ENCODE peak calls at places on chromosomes 13 and 19, in seven cellular contexts. C is iris pigment epithelial cell; G is stimulated activated CD4-positive, alpha-beta T cell treated with anti-CD3 and anti-CD28 coated beads, Interleukin-12 subunit alpha, Interleukin-12 subunit beta, amount 100 ng/mL, for 4 hours; Z is endodermal cell; O is transverse colon; X is HCEC 1CT; T is non-pigmented ciliary epithelial cell. K is an unnamed sample.

GRCh38 chr19:51098366-51099069 is 9.7 kb downstream of the CTU1 start:
- DNase-seq in C (peak; percentile 45), G (peak; percentile 18), Z (no peak), O (peak; percentile 20), X (no peak), T (no peak), K (peak; percentile 88)

GRCh38 chr13:25587581-25587980 is 215.8 kb downstream of the ATP8A2 start:
- DNase-seq in C (no peak), G (no peak), Z (no peak), O (no peak), X (no peak), T (no peak), K (no peak)

GRCh38 chr19:19447536-19448237 is 42.2 kb downstream of the GATAD2A start:
- DNase-seq in C (no peak), G (no peak), Z (no peak), O (no peak), X (no peak), T (no peak), K (no peak)

GRCh38 chr19:49149652-49150105 is 5.5 kb downstream of the HRC start:
- DNase-seq in C (peak; percentile 78), G (no peak), Z (peak; percentile 93), O (peak; percentile 60), X (peak; percentile 72), T (no peak), K (peak; percentile 93)

GRCh38 chr13:65368832-65369231 is 1861.3 kb downstream of the PCDH9 start:
- DNase-seq in C (no peak), G (no peak), Z (no peak), O (no peak), X (no peak), T (no peak), K (no peak)

GRCh38 chr19:19343016-19343362 is 22.4 kb downstream of the MAU2 start:
- DNase-seq in C (no peak), G (no peak), Z (no peak), O (no peak), X (no peak), T (no peak), K (no peak)

GRCh38 chr19:19533826-19534225 is 4.2 kb upstream of the CILP2 start:
- DNase-seq in C (no peak), G (no peak), Z (no peak), O (no peak), X (no peak), T (no peak), K (peak; percentile 8)

GRCh38 chr13:106373304-106373988 is 162.0 kb downstream of the EFNB2 start:
- DNase-seq in C (peak; percentile 34), G (no peak), Z (no peak), O (no peak), X (no peak), T (no peak), K (no peak)

GRCh38 chr19:49421039-49421877 is 2.0 kb downstream of the PTH2 start:
- DNase-seq in C (peak; percentile 43), G (peak; percentile 18), Z (peak; percentile 99), O (peak; percentile 42), X (no peak), T (no peak), K (peak; percentile 99)

GRCh38 chr13:23599083-23599925 is 29.1 kb downstream of the TNFRSF19 start:
- DNase-seq in C (no peak), G (no peak), Z (peak; percentile 79), O (no peak), X (no peak), T (no peak), K (peak; percentile 88)

GRCh38 chr13:76619631-76620030 is 266.6 kb downstream of the KCTD12 start:
- DNase-seq in C (no peak), G (no peak), Z (no peak), O (no peak), X (no peak), T (no peak), K (no peak)

GRCh38 chr19:36013280-36014028 is 559 bp downstream of the ALKBH6 start:
- DNase-seq in C (no peak), G (peak; percentile 7), Z (no peak), O (no peak), X (no peak), T (no peak), K (no peak)

GRCh38 chr19:29383696-29384095 is 142.1 kb upstream of the VSTM2B start:
- DNase-seq in C (no peak), G (no peak), Z (peak; percentile 26), O (no peak), X (no peak), T (no peak), K (no peak)

GRCh38 chr13:37657134-37657533 is 58.6 kb upstream of the POSTN start:
- DNase-seq in C (peak; percentile 67), G (no peak), Z (no peak), O (no peak), X (peak; percentile 65), T (peak; percentile 70), K (no peak)

GRCh38 chr13:110661256-110661655 is 44.7 kb downstream of the CARS2 start:
- DNase-seq in C (peak; percentile 44), G (no peak), Z (no peak), O (no peak), X (no peak), T (no peak), K (no peak)

GRCh38 chr19:47432499-47432898 is 13.2 kb upstream of the MEIS3 start:
- DNase-seq in C (no peak), G (no peak), Z (no peak), O (no peak), X (no peak), T (no peak), K (no peak)

GRCh38 chr19:14632286-14632685 is 42.4 kb downstream of the ADGRE3 start:
- DNase-seq in C (peak; percentile 52), G (no peak), Z (peak; percentile 75), O (no peak), X (no peak), T (no peak), K (peak; percentile 85)

GRCh38 chr13:33228645-33229445 is 56.7 kb downstream of the STARD13 start:
- DNase-seq in C (peak; percentile 78), G (no peak), Z (peak; percentile 58), O (no peak), X (peak; percentile 61), T (no peak), K (peak; percentile 73)

GRCh38 chr13:101429733-101430132 is 13.4 kb upstream of the NALCN start:
- DNase-seq in C (peak; percentile 17), G (no peak), Z (no peak), O (no peak), X (no peak), T (no peak), K (no peak)

GRCh38 chr19:38699027-38699346 is 45.3 kb downstream of the CAPN12 start:
- DNase-seq in C (peak; percentile 37), G (no peak), Z (no peak), O (no peak), X (no peak), T (no peak), K (no peak)

GRCh38 chr19:16327501-16327900 is 2.9 kb downstream of the KLF2 start:
- DNase-seq in C (no peak), G (no peak), Z (no peak), O (peak; percentile 39), X (no peak), T (no peak), K (no peak)

GRCh38 chr13:110813646-110814624 is 100.4 kb downstream of the ING1 start:
- DNase-seq in C (no peak), G (no peak), Z (no peak), O (no peak), X (no peak), T (no peak), K (no peak)

GRCh38 chr13:74026753-74027152 is 107.5 kb downstream of the KLF12 start:
- DNase-seq in C (peak; percentile 61), G (peak; percentile 43), Z (peak; percentile 91), O (peak; percentile 44), X (no peak), T (peak; percentile 15), K (peak; percentile 85)

GRCh38 chr19:47613165-47614146 is 4.5 kb downstream of the BICRA start:
- DNase-seq in C (peak; percentile 75), G (no peak), Z (peak; percentile 92), O (no peak), X (no peak), T (no peak), K (peak; percentile 94)

GRCh38 chr19:46186101-46186716 is 38.2 kb downstream of the IGFL2 start:
- DNase-seq in C (no peak), G (no peak), Z (peak; percentile 53), O (no peak), X (no peak), T (no peak), K (peak; percentile 24)

GRCh38 chr19:10836478-10837325 is 690 bp upstream of the TMED1 start:
- DNase-seq in C (peak; percentile 76), G (peak; percentile 75), Z (no peak), O (peak; percentile 86), X (peak; percentile 80), T (no peak), K (peak; percentile 83)

GRCh38 chr19:8143041-8143440 is 6.4 kb downstream of the FBN3 start:
- DNase-seq in C (no peak), G (no peak), Z (no peak), O (no peak), X (no peak), T (no peak), K (no peak)

GRCh38 chr19:17765069-17765618 is 13.9 kb downstream of the FCHO1 start:
- DNase-seq in C (no peak), G (no peak), Z (peak; percentile 16), O (peak; percentile 86), X (no peak), T (no peak), K (no peak)

GRCh38 chr13:59771272-59771671 is 392.5 kb downstream of the DIAPH3 start:
- DNase-seq in C (peak; percentile 51), G (no peak), Z (no peak), O (no peak), X (peak; percentile 30), T (no peak), K (peak; percentile 43)

GRCh38 chr13:35923347-35923746 is 207.8 kb downstream of the DCLK1 start:
- DNase-seq in C (peak; percentile 61), G (no peak), Z (peak; percentile 75), O (no peak), X (no peak), T (peak; percentile 34), K (no peak)

GRCh38 chr13:60230593-60230992 is 66.9 kb upstream of the DIAPH3 start:
- DNase-seq in C (peak; percentile 56), G (no peak), Z (no peak), O (no peak), X (no peak), T (peak; percentile 8), K (no peak)

GRCh38 chr13:105442941-105443340 is 1092.5 kb downstream of the EFNB2 start:
- DNase-seq in C (peak; percentile 100), G (no peak), Z (no peak), O (no peak), X (peak; percentile 5), T (peak; percentile 99), K (no peak)

GRCh38 chr13:67438465-67438864 is 208.3 kb upstream of the PCDH9 start:
- DNase-seq in C (peak; percentile 1), G (no peak), Z (peak; percentile 46), O (no peak), X (peak; percentile 15), T (no peak), K (peak; percentile 18)

GRCh38 chr19:6318772-6319171 is 14.6 kb downstream of the ACER1 start:
- DNase-seq in C (peak; percentile 21), G (no peak), Z (no peak), O (no peak), X (peak; percentile 13), T (peak; percentile 6), K (no peak)

GRCh38 chr13:97224544-97225324 is 2.6 kb downstream of the MBNL2 start:
- DNase-seq in C (peak; percentile 60), G (no peak), Z (no peak), O (peak; percentile 70), X (no peak), T (no peak), K (peak; percentile 69)

GRCh38 chr19:2552859-2553258 is 76.9 kb downstream of the GADD45B start:
- DNase-seq in C (no peak), G (peak; percentile 26), Z (no peak), O (peak; percentile 35), X (no peak), T (no peak), K (no peak)

K was measured in GM23338.